ENCODE peak calls at places on chromosomes 4 and X, in five cellular contexts. M is PC-3, X is right lobe of liver, N is esophagus squamous epithelium, T is AG09309. H is an unnamed sample.

GRCh38 chr4:119313237-119313636 is 8.7 kb downstream of the FABP2 start:
- DNase-seq in N (no peak), M (no peak), X (no peak), T (no peak), H (peak)

GRCh38 chr4:47498899-47499298 is 13.8 kb downstream of the ATP10D start:
- DNase-seq in T (no peak), M (no peak), N (no peak), X (no peak), H (no peak)

GRCh38 chr4:85498068-85498733 is 23.3 kb downstream of the ARHGAP24 start:
- DNase-seq in M (peak), T (no peak), N (peak), X (peak), H (peak)

GRCh38 chrX:109922183-109922582 is 80.7 kb upstream of the TMEM164 start:
- DNase-seq in X (no peak), T (no peak), M (no peak), N (no peak), H (no peak)

GRCh38 chrX:13851996-13852695 is 35.3 kb upstream of the GPM6B start:
- DNase-seq in M (peak), N (no peak), T (no peak), X (no peak), H (no peak)

GRCh38 chr4:133493776-133494175 is 344.7 kb downstream of the PCDH10 start:
- DNase-seq in M (no peak), X (no peak), T (no peak), N (no peak), H (peak)

GRCh38 chr4:124953059-124953850 is 240.7 kb upstream of the ANKRD50 start:
- DNase-seq in T (peak), X (no peak), N (no peak), M (peak), H (peak)

GRCh38 chr4:184472540-184473264 is 1.6 kb downstream of the IRF2 start:
- DNase-seq in X (peak), N (peak), T (no peak), M (peak), H (peak)

GRCh38 chr4:147626903-147627302 is 9.7 kb downstream of the TMEM184C start:
- DNase-seq in X (no peak), M (no peak), N (no peak), T (no peak), H (no peak)

GRCh38 chr4:8819421-8820177 is 52.0 kb downstream of the HMX1 start:
- DNase-seq in N (no peak), T (no peak), M (no peak), X (no peak), H (no peak)

GRCh38 chr4:36243355-36244256 is 708 bp downstream of the ARAP2 start:
- DNase-seq in T (no peak), N (peak), M (peak), X (peak), H (peak)

GRCh38 chr4:38409852-38410251 is 254.1 kb upstream of the KLF3 start:
- DNase-seq in T (no peak), N (no peak), M (no peak), X (no peak), H (no peak)

GRCh38 chr4:186693159-186693815 is 30.4 kb downstream of the FAT1 start:
- DNase-seq in T (peak), X (no peak), N (no peak), M (peak), H (peak)

GRCh38 chr4:100372432-100372831 is 145.4 kb downstream of the EMCN start:
- DNase-seq in M (peak), N (no peak), T (no peak), X (no peak), H (peak)

GRCh38 chr4:169383724-169384123 is 113.0 kb upstream of the SH3RF1 start:
- DNase-seq in T (peak), N (no peak), X (no peak), M (peak), H (peak)

GRCh38 chrX:150088766-150089518 is 150.7 kb upstream of the EOLA2 start:
- DNase-seq in M (no peak), N (no peak), T (no peak), X (no peak), H (no peak)

GRCh38 chrX:101999644-102000539 is 68.1 kb upstream of the ZMAT1 start:
- DNase-seq in T (no peak), N (no peak), M (no peak), X (peak), H (no peak)

GRCh38 chr4:97507587-97508245 is 635.6 kb downstream of the STPG2 start:
- DNase-seq in M (peak), X (no peak), T (no peak), N (no peak), H (peak)

GRCh38 chr4:85928775-85929585 is 430.9 kb downstream of the MAPK10 start:
- DNase-seq in X (peak), N (no peak), M (no peak), T (peak), H (peak)

GRCh38 chrX:1153940-1154339 is 58.5 kb downstream of the CRLF2 start:
- DNase-seq in X (no peak), M (peak), T (no peak), N (no peak), H (no peak)

GRCh38 chr4:2756691-2757350 is 685 bp upstream of the TNIP2 start:
- DNase-seq in T (no peak), N (no peak), X (no peak), M (no peak), H (no peak)

GRCh38 chr4:158667651-158668198 is 4.0 kb downstream of the C4orf46 start:
- DNase-seq in N (no peak), X (no peak), M (peak), T (no peak), H (peak)

GRCh38 chr4:25402521-25402920 is 25.5 kb downstream of the ANAPC4 start:
- DNase-seq in T (peak), M (no peak), X (no peak), N (no peak), H (peak)

GRCh38 chr4:37826282-37827029 is at the start of gene PGM2:
- DNase-seq in M (peak), X (peak), N (peak), T (no peak), H (peak)

GRCh38 chrX:149541521-149542047 is 772 bp downstream of the EOLA1 start:
- DNase-seq in N (no peak), X (no peak), M (no peak), T (no peak), H (peak)

DNA sequence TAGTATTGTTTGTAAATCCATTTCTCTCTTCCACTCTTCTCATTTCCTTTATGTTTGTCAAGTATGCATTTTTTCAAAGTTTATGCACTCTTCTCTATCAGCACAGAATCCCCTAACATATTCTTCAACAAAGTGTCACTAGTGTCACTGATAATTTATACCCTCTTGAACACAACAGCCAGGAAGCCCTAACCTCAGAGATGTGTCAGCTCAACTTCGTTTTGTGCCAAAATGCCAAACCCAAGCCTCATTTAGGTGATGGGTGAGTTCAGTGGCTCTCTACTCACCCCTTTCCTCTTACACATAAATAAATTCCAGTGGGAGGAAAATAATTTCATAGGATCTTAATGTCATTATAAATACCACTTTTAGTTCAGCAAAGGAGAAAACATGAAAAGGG is 22.4 kb upstream of the P2RY10 start:
- DNase-seq in M (peak), N (no peak), X (no peak), T (no peak), H (no peak)
- H3K4me3 ChIP-seq in M (no peak), N (no peak), X (no peak), T (no peak), H (no peak)

GRCh38 chr4:77157859-77158486 is 966 bp downstream of the CCNG2 start:
- DNase-seq in X (peak), T (no peak), N (peak), M (peak), H (peak)
- TF ChIP-seq CTCF in X (no peak), T (no peak), N (no peak), M (no peak), H (no peak)

GRCh38 chr4:94468093-94468492 is 16.4 kb downstream of the PDLIM5 start:
- DNase-seq in M (no peak), X (no peak), N (no peak), T (no peak), H (no peak)

GRCh38 chr4:94469221-94469784 is 17.6 kb downstream of the PDLIM5 start:
- DNase-seq in T (no peak), X (no peak), N (no peak), M (no peak), H (no peak)

GRCh38 chr4:94475794-94476193 is 24.1 kb downstream of the PDLIM5 start:
- DNase-seq in X (no peak), T (no peak), M (no peak), N (no peak), H (no peak)

GRCh38 chr4:94466923-94467322 is 15.2 kb downstream of the PDLIM5 start:
- DNase-seq in X (no peak), N (no peak), M (no peak), T (no peak), H (no peak)

DNA sequence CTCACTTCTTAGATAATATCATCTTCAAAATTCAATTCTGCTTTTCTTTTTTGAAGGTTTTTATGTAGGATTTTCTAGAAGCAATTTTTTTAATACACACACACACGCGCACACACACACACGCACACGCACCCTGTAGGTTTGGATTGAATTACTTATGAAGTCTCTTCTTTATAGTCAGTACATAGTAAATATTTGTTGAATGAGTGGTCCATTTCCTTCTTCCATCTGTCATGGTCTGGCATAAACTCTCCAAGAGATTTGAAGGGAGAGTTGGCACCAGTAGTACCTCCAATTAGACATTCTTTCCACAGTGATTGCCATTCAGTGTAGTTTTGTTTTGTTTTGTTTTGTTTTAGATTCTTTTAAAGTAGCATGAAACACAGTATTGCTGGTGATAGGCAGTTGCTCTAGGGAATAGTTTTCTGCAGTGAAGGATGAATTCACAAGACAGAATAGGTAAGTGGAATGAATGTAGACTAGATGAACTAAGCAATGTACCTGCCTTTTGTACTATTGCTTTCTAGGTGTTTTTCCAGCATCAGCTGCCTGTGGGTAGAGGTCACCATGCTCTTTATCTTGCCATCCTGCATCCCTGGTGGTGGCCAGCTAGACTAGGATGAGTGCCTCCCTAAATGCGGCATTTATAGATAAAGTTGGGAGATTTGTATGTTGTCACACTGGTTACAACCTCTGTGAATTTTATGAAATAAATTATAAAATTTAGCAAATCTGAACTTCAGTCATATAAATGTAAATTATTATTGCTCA is 20.5 kb downstream of the PDLIM5 start:
- DNase-seq in N (no peak), T (peak), X (no peak), M (peak), H (peak)
- H3K4me3 ChIP-seq in N (no peak), T (no peak), X (no peak), M (no peak), H (no peak)

GRCh38 chr4:41236508-41236907 is 20.2 kb upstream of the UCHL1 start:
- DNase-seq in M (no peak), T (no peak), X (no peak), N (no peak), H (no peak)

GRCh38 chr4:41236046-41236445 is 20.7 kb upstream of the UCHL1 start:
- DNase-seq in M (no peak), T (no peak), X (no peak), N (no peak), H (no peak)

GRCh38 chr4:41234424-41234823 is 20.1 kb upstream of the APBB2 start:
- DNase-seq in X (no peak), N (no peak), T (no peak), M (no peak), H (no peak)

GRCh38 chr4:41232406-41232805 is 18.1 kb upstream of the APBB2 start:
- DNase-seq in N (no peak), T (no peak), X (no peak), M (no peak), H (peak)
- TF ChIP-seq CTCF in N (no peak), T (no peak), X (no peak), M (no peak), H (peak)

GRCh38 chr4:151566053-151566452 is 157.1 kb downstream of the FHIP1A start:
- DNase-seq in N (no peak), M (no peak), T (no peak), X (no peak), H (no peak)
- H3K4me3 ChIP-seq in N (no peak), M (no peak), T (no peak), X (no peak), H (no peak)

GRCh38 chr4:27001398-27002164 is 140.9 kb downstream of the STIM2 start:
- DNase-seq in T (no peak), M (no peak), X (no peak), N (no peak), H (no peak)

GRCh38 chr4:27000122-27000521 is 139.5 kb downstream of the STIM2 start:
- DNase-seq in M (no peak), T (no peak), X (no peak), N (no peak), H (no peak)

GRCh38 chr4:26999689-27000088 is 139.0 kb downstream of the STIM2 start:
- DNase-seq in M (no peak), X (no peak), N (no peak), T (no peak), H (no peak)

GRCh38 chr4:27003602-27004238 is 143.1 kb downstream of the STIM2 start:
- DNase-seq in T (peak), M (peak), N (no peak), X (no peak), H (peak)

GRCh38 chr4:27000820-27001219 is 140.2 kb downstream of the STIM2 start:
- DNase-seq in T (no peak), X (no peak), N (no peak), M (peak), H (no peak)
- TF ChIP-seq CTCF in T (no peak), X (peak), N (peak), M (peak), H (peak)

H was measured in choroid plexus epithelial cell.